ENCODE peak calls at places on chromosomes 1 and 21, in nine cellular contexts. E is uterus, R is fibroblast of villous mesenchyme, X is heart right ventricle, J is astrocyte, K is SK-MEL-5, B is mammary epithelial cell, I is adrenal gland, D is RWPE1. S is an unnamed sample.

GRCh38 chr1:98827041-98827440 is 165.5 kb downstream of the SNX7 start:
- DNase-seq in E (no peak), R (no peak), X (no peak), J (no peak), K (no peak), B (no peak), I (no peak), D (no peak), S (no peak)

GRCh38 chr1:241902376-241903067 is 54.5 kb downstream of the EXO1 start:
- DNase-seq in E (no peak), R (no peak), X (peak), J (no peak), K (no peak), B (no peak), I (no peak), D (no peak), S (no peak)

GRCh38 chr1:186958520-186958919 is 129.8 kb downstream of the PLA2G4A start:
- DNase-seq in E (no peak), R (peak), X (no peak), J (peak), K (no peak), B (peak), I (no peak), D (peak), S (peak)

GRCh38 chr21:45030637-45031218 is 43.7 kb upstream of the ADARB1 start:
- DNase-seq in E (no peak), R (peak), X (peak), J (no peak), K (no peak), B (no peak), I (no peak), D (no peak), S (no peak)

GRCh38 chr1:220879509-220880366 is 495 bp downstream of the HLX start:
- DNase-seq in E (peak), R (peak), X (peak), J (peak), K (peak), B (peak), I (peak), D (peak), S (no peak)

GRCh38 chr1:91282695-91283420 is 121.8 kb downstream of the HFM1 start:
- DNase-seq in E (peak), R (peak), X (peak), J (peak), K (peak), B (peak), I (peak), D (peak), S (peak)

GRCh38 chr1:156146749-156147405 is 6.5 kb upstream of the SEMA4A start:
- DNase-seq in E (no peak), R (no peak), X (peak), J (no peak), K (no peak), B (peak), I (no peak), D (no peak), S (peak)

GRCh38 chr1:209881271-209882018 is 53.7 kb downstream of the UTP25 start:
- DNase-seq in E (no peak), R (no peak), X (no peak), J (no peak), K (no peak), B (no peak), I (no peak), D (no peak), S (no peak)

GRCh38 chr21:31349208-31349607 is 5.1 kb upstream of the TIAM1 start:
- DNase-seq in E (no peak), R (no peak), X (no peak), J (no peak), K (peak), B (no peak), I (no peak), D (no peak), S (no peak)

GRCh38 chr1:52243221-52243987 is 101.5 kb downstream of the ZFYVE9 start:
- DNase-seq in E (no peak), R (no peak), X (no peak), J (no peak), K (no peak), B (no peak), I (no peak), D (no peak), S (no peak)

GRCh38 chr1:94713472-94714141 is 106.5 kb upstream of the SLC44A3 start:
- DNase-seq in E (peak), R (peak), X (peak), J (peak), K (no peak), B (peak), I (peak), D (peak), S (peak)

GRCh38 chr1:107683198-107683657 is 281.8 kb downstream of the VAV3 start:
- DNase-seq in E (no peak), R (peak), X (no peak), J (no peak), K (peak), B (peak), I (no peak), D (peak), S (no peak)

GRCh38 chr1:203338335-203339036 is 12.4 kb downstream of the FMOD start:
- DNase-seq in E (peak), R (peak), X (peak), J (no peak), K (peak), B (peak), I (peak), D (peak), S (peak)

GRCh38 chr1:22275626-22276395 is 132.9 kb upstream of the WNT4 start:
- DNase-seq in E (peak), R (peak), X (peak), J (peak), K (peak), B (peak), I (peak), D (peak), S (peak)

GRCh38 chr1:157944666-157945280 is 48.7 kb upstream of the KIRREL1 start:
- DNase-seq in E (no peak), R (no peak), X (no peak), J (no peak), K (no peak), B (no peak), I (no peak), D (no peak), S (no peak)

GRCh38 chr1:18994381-18994780 is 37.9 kb upstream of the IFFO2 start:
- DNase-seq in E (no peak), R (no peak), X (no peak), J (no peak), K (no peak), B (no peak), I (no peak), D (no peak), S (no peak)

GRCh38 chr1:53736290-53736689 is 2.7 kb downstream of the GLIS1 start:
- DNase-seq in E (no peak), R (no peak), X (no peak), J (peak), K (no peak), B (no peak), I (no peak), D (no peak), S (peak)

GRCh38 chr1:15993666-15994065 is 10.4 kb upstream of the SRARP start:
- DNase-seq in E (no peak), R (no peak), X (no peak), J (no peak), K (no peak), B (no peak), I (no peak), D (no peak), S (no peak)

S was measured in amniotic epithelial cell.